ENCODE peak calls at places on chromosomes 3 and 15, in six cellular contexts. One of them, this sample, is unnamed.

GRCh38 chr3:4575413-4575812 is 82.3 kb downstream of the ITPR1 start:
- DNase-seq in omental fat pad: no peak
- DNase-seq in fibroblast of the aortic adventitia: peak
- DNase-seq in neural crest cell: no peak
- DNase-seq in CD4-positive, alpha-beta T cell: no peak
- DNase-seq in GM12865: no peak
- DNase-seq in this sample: no peak

GRCh38 chr3:197125601-197126000 is 96.0 kb upstream of the MELTF start:
- DNase-seq in omental fat pad: no peak
- DNase-seq in fibroblast of the aortic adventitia: peak
- DNase-seq in neural crest cell: no peak
- DNase-seq in CD4-positive, alpha-beta T cell: no peak
- DNase-seq in GM12865: no peak
- DNase-seq in this sample: no peak

GRCh38 chr3:128548426-128549282 is 55.7 kb upstream of the GATA2 start:
- DNase-seq in omental fat pad: no peak
- DNase-seq in fibroblast of the aortic adventitia: peak
- DNase-seq in neural crest cell: no peak
- DNase-seq in CD4-positive, alpha-beta T cell: no peak
- DNase-seq in GM12865: no peak
- DNase-seq in this sample: no peak

GRCh38 chr3:132593950-132594328 is 3.1 kb upstream of the ACKR4 start:
- DNase-seq in omental fat pad: no peak
- DNase-seq in fibroblast of the aortic adventitia: peak
- DNase-seq in neural crest cell: no peak
- DNase-seq in CD4-positive, alpha-beta T cell: no peak
- DNase-seq in GM12865: no peak
- DNase-seq in this sample: no peak

GRCh38 chr3:172142074-172143059 is 103.0 kb downstream of the FNDC3B start:
- DNase-seq in omental fat pad: no peak
- DNase-seq in fibroblast of the aortic adventitia: peak
- DNase-seq in neural crest cell: no peak
- DNase-seq in CD4-positive, alpha-beta T cell: no peak
- DNase-seq in GM12865: peak
- DNase-seq in this sample: no peak

GRCh38 chr15:48541659-48542334 is 103.7 kb downstream of the FBN1 start:
- DNase-seq in omental fat pad: no peak
- DNase-seq in fibroblast of the aortic adventitia: peak
- DNase-seq in neural crest cell: no peak
- DNase-seq in CD4-positive, alpha-beta T cell: no peak
- DNase-seq in GM12865: peak
- DNase-seq in this sample: no peak

GRCh38 chr3:37730825-37731224 is 130.9 kb upstream of the CTDSPL start:
- DNase-seq in omental fat pad: no peak
- DNase-seq in fibroblast of the aortic adventitia: no peak
- DNase-seq in neural crest cell: no peak
- DNase-seq in CD4-positive, alpha-beta T cell: no peak
- DNase-seq in GM12865: no peak
- DNase-seq in this sample: no peak

GRCh38 chr3:156304406-156304805 is 184.0 kb downstream of the KCNAB1 start:
- DNase-seq in omental fat pad: no peak
- DNase-seq in fibroblast of the aortic adventitia: peak
- DNase-seq in neural crest cell: no peak
- DNase-seq in CD4-positive, alpha-beta T cell: no peak
- DNase-seq in GM12865: no peak
- DNase-seq in this sample: no peak

GRCh38 chr3:44128057-44128775 is 113.5 kb upstream of the TOPAZ1 start:
- DNase-seq in omental fat pad: no peak
- DNase-seq in fibroblast of the aortic adventitia: no peak
- DNase-seq in neural crest cell: no peak
- DNase-seq in CD4-positive, alpha-beta T cell: no peak
- DNase-seq in GM12865: no peak
- DNase-seq in this sample: no peak

GRCh38 chr3:117165611-117166051 is 456.1 kb downstream of the TUSC7 start:
- DNase-seq in omental fat pad: no peak
- DNase-seq in fibroblast of the aortic adventitia: no peak
- DNase-seq in neural crest cell: peak
- DNase-seq in CD4-positive, alpha-beta T cell: no peak
- DNase-seq in GM12865: no peak
- DNase-seq in this sample: no peak

GRCh38 chr3:25594007-25594502 is 70.7 kb downstream of the TOP2B start:
- DNase-seq in omental fat pad: no peak
- DNase-seq in fibroblast of the aortic adventitia: peak
- DNase-seq in neural crest cell: no peak
- DNase-seq in CD4-positive, alpha-beta T cell: no peak
- DNase-seq in GM12865: peak
- DNase-seq in this sample: peak

GRCh38 chr3:72347819-72348319 is 500.4 kb downstream of the SHQ1 start:
- DNase-seq in omental fat pad: no peak
- DNase-seq in fibroblast of the aortic adventitia: peak
- DNase-seq in neural crest cell: no peak
- DNase-seq in CD4-positive, alpha-beta T cell: no peak
- DNase-seq in GM12865: peak
- DNase-seq in this sample: no peak

GRCh38 chr15:68423359-68424028 is 8.5 kb downstream of the ITGA11 start:
- DNase-seq in omental fat pad: no peak
- DNase-seq in fibroblast of the aortic adventitia: no peak
- DNase-seq in neural crest cell: no peak
- DNase-seq in CD4-positive, alpha-beta T cell: no peak
- DNase-seq in GM12865: no peak
- DNase-seq in this sample: no peak

GRCh38 chr3:24522155-24522579 is 27.5 kb upstream of the THRB start:
- DNase-seq in omental fat pad: no peak
- DNase-seq in fibroblast of the aortic adventitia: no peak
- DNase-seq in neural crest cell: no peak
- DNase-seq in CD4-positive, alpha-beta T cell: no peak
- DNase-seq in GM12865: no peak
- DNase-seq in this sample: peak

GRCh38 chr3:24520101-24520495 is 25.4 kb upstream of the THRB start:
- DNase-seq in omental fat pad: no peak
- DNase-seq in fibroblast of the aortic adventitia: no peak
- DNase-seq in neural crest cell: no peak
- DNase-seq in CD4-positive, alpha-beta T cell: no peak
- DNase-seq in GM12865: no peak
- DNase-seq in this sample: no peak

GRCh38 chr3:24523195-24523594 is 28.5 kb upstream of the THRB start:
- DNase-seq in omental fat pad: no peak
- DNase-seq in fibroblast of the aortic adventitia: no peak
- DNase-seq in neural crest cell: no peak
- DNase-seq in CD4-positive, alpha-beta T cell: no peak
- DNase-seq in GM12865: no peak
- DNase-seq in this sample: no peak

GRCh38 chr3:24520941-24521305 is 26.3 kb upstream of the THRB start:
- DNase-seq in omental fat pad: no peak
- DNase-seq in fibroblast of the aortic adventitia: no peak
- DNase-seq in neural crest cell: no peak
- DNase-seq in CD4-positive, alpha-beta T cell: no peak
- DNase-seq in GM12865: no peak
- DNase-seq in this sample: no peak

GRCh38 chr3:24521306-24522154 is 26.9 kb upstream of the THRB start:
- DNase-seq in omental fat pad: no peak
- DNase-seq in fibroblast of the aortic adventitia: peak
- DNase-seq in neural crest cell: peak
- DNase-seq in CD4-positive, alpha-beta T cell: no peak
- DNase-seq in GM12865: peak
- DNase-seq in this sample: peak
- TF ChIP-seq CTCF in omental fat pad: no peak
- TF ChIP-seq CTCF in fibroblast of the aortic adventitia: no peak
- TF ChIP-seq CTCF in neural crest cell: no peak
- TF ChIP-seq CTCF in CD4-positive, alpha-beta T cell: no peak
- TF ChIP-seq CTCF in GM12865: no peak
- TF ChIP-seq CTCF in this sample: no peak

GRCh38 chr3:87002346-87002745 is 11.4 kb upstream of the VGLL3 start:
- DNase-seq in omental fat pad: no peak
- DNase-seq in fibroblast of the aortic adventitia: no peak
- DNase-seq in neural crest cell: no peak
- DNase-seq in CD4-positive, alpha-beta T cell: no peak
- DNase-seq in GM12865: no peak
- DNase-seq in this sample: no peak

GRCh38 chr3:87001699-87002098 is 10.8 kb upstream of the VGLL3 start:
- DNase-seq in omental fat pad: no peak
- DNase-seq in fibroblast of the aortic adventitia: no peak
- DNase-seq in neural crest cell: no peak
- DNase-seq in CD4-positive, alpha-beta T cell: no peak
- DNase-seq in GM12865: no peak
- DNase-seq in this sample: no peak

GRCh38 chr3:87006844-87007439 is 16.0 kb upstream of the VGLL3 start:
- DNase-seq in omental fat pad: no peak
- DNase-seq in fibroblast of the aortic adventitia: peak
- DNase-seq in neural crest cell: no peak
- DNase-seq in CD4-positive, alpha-beta T cell: no peak
- DNase-seq in GM12865: no peak
- DNase-seq in this sample: no peak
- TF ChIP-seq CTCF in omental fat pad: no peak
- TF ChIP-seq CTCF in fibroblast of the aortic adventitia: peak
- TF ChIP-seq CTCF in neural crest cell: peak
- TF ChIP-seq CTCF in CD4-positive, alpha-beta T cell: no peak
- TF ChIP-seq CTCF in GM12865: no peak
- TF ChIP-seq CTCF in this sample: no peak

GRCh38 chr3:47276558-47276957 is 6.0 kb downstream of the KIF9 start:
- DNase-seq in omental fat pad: no peak
- DNase-seq in fibroblast of the aortic adventitia: no peak
- DNase-seq in neural crest cell: no peak
- DNase-seq in CD4-positive, alpha-beta T cell: no peak
- DNase-seq in GM12865: no peak
- DNase-seq in this sample: no peak

GRCh38 chr3:47273564-47273963 is 9.0 kb downstream of the KIF9 start:
- DNase-seq in omental fat pad: no peak
- DNase-seq in fibroblast of the aortic adventitia: no peak
- DNase-seq in neural crest cell: no peak
- DNase-seq in CD4-positive, alpha-beta T cell: no peak
- DNase-seq in GM12865: no peak
- DNase-seq in this sample: no peak
- TF ChIP-seq CTCF in omental fat pad: no peak
- TF ChIP-seq CTCF in fibroblast of the aortic adventitia: no peak
- TF ChIP-seq CTCF in neural crest cell: no peak
- TF ChIP-seq CTCF in CD4-positive, alpha-beta T cell: no peak
- TF ChIP-seq CTCF in GM12865: no peak
- TF ChIP-seq CTCF in this sample: no peak

GRCh38 chr15:74901612-74902063 is 5.0 kb downstream of the FAM219B start:
- DNase-seq in omental fat pad: peak
- DNase-seq in fibroblast of the aortic adventitia: peak
- DNase-seq in neural crest cell: peak
- DNase-seq in CD4-positive, alpha-beta T cell: peak
- DNase-seq in GM12865: peak
- DNase-seq in this sample: peak
- TF ChIP-seq CTCF in omental fat pad: no peak
- TF ChIP-seq CTCF in fibroblast of the aortic adventitia: peak
- TF ChIP-seq CTCF in neural crest cell: peak
- TF ChIP-seq CTCF in CD4-positive, alpha-beta T cell: peak
- TF ChIP-seq CTCF in GM12865: peak
- TF ChIP-seq CTCF in this sample: peak

GRCh38 chr3:137770821-137771399 is 6.8 kb downstream of the SOX14 start:
- DNase-seq in omental fat pad: no peak
- DNase-seq in fibroblast of the aortic adventitia: no peak
- DNase-seq in neural crest cell: peak
- DNase-seq in CD4-positive, alpha-beta T cell: no peak
- DNase-seq in GM12865: no peak
- DNase-seq in this sample: peak
- TF ChIP-seq CTCF in omental fat pad: no peak
- TF ChIP-seq CTCF in fibroblast of the aortic adventitia: no peak
- TF ChIP-seq CTCF in neural crest cell: no peak
- TF ChIP-seq CTCF in CD4-positive, alpha-beta T cell: no peak
- TF ChIP-seq CTCF in GM12865: no peak
- TF ChIP-seq CTCF in this sample: no peak

GRCh38 chr15:45703670-45704328 is 69.0 kb downstream of the SQOR start:
- DNase-seq in omental fat pad: no peak
- DNase-seq in fibroblast of the aortic adventitia: no peak
- DNase-seq in neural crest cell: no peak
- DNase-seq in CD4-positive, alpha-beta T cell: no peak
- DNase-seq in GM12865: no peak
- DNase-seq in this sample: no peak
- TF ChIP-seq CTCF in omental fat pad: no peak
- TF ChIP-seq CTCF in fibroblast of the aortic adventitia: no peak
- TF ChIP-seq CTCF in neural crest cell: peak
- TF ChIP-seq CTCF in CD4-positive, alpha-beta T cell: no peak
- TF ChIP-seq CTCF in GM12865: peak
- TF ChIP-seq CTCF in this sample: peak

GRCh38 chr15:93162560-93162959 is 73.5 kb upstream of the RGMA start:
- DNase-seq in omental fat pad: no peak
- DNase-seq in fibroblast of the aortic adventitia: no peak
- DNase-seq in neural crest cell: no peak
- DNase-seq in CD4-positive, alpha-beta T cell: no peak
- DNase-seq in GM12865: no peak
- DNase-seq in this sample: no peak
- TF ChIP-seq CTCF in omental fat pad: no peak
- TF ChIP-seq CTCF in fibroblast of the aortic adventitia: no peak
- TF ChIP-seq CTCF in neural crest cell: no peak
- TF ChIP-seq CTCF in CD4-positive, alpha-beta T cell: no peak
- TF ChIP-seq CTCF in GM12865: no peak
- TF ChIP-seq CTCF in this sample: no peak

This sample was measured in endothelial cell.